ENCODE peak calls at places on chromosomes 7 and 10, in seven cellular contexts. One of them, this sample, is unnamed. For H3K4me1, the result is how much of the 10 kb centered on the place peaks cover.

GRCh38 chr10:66349726-66350125 is 576.1 kb upstream of the LRRTM3 start:
- DNase-seq in K562: no peak
- DNase-seq in vagina: no peak
- DNase-seq in endothelial cell of umbilical vein: no peak
- DNase-seq in HepG2: no peak
- DNase-seq in GM23338: no peak
- DNase-seq in stomach: no peak
- DNase-seq in this sample: no peak

GRCh38 chr10:19408924-19409323 is 360.3 kb downstream of the MALRD1 start:
- DNase-seq in K562: no peak
- DNase-seq in vagina: no peak
- DNase-seq in endothelial cell of umbilical vein: no peak
- DNase-seq in HepG2: no peak
- DNase-seq in GM23338: no peak
- DNase-seq in stomach: no peak
- DNase-seq in this sample: no peak

GRCh38 chr7:102198557-102198956 is 88.1 kb upstream of the SH2B2 start:
- DNase-seq in K562: no peak
- DNase-seq in vagina: no peak
- DNase-seq in endothelial cell of umbilical vein: no peak
- DNase-seq in HepG2: no peak
- DNase-seq in GM23338: no peak
- DNase-seq in stomach: no peak
- DNase-seq in this sample: no peak

GRCh38 chr7:20574784-20575757 is 40.4 kb upstream of the ABCB5 start:
- DNase-seq in K562: no peak
- DNase-seq in vagina: no peak
- DNase-seq in endothelial cell of umbilical vein: no peak
- DNase-seq in HepG2: no peak
- DNase-seq in GM23338: no peak
- DNase-seq in stomach: no peak
- DNase-seq in this sample: no peak

GRCh38 chr7:2019693-2020511 is 212.8 kb downstream of the MAD1L1 start:
- DNase-seq in K562: peak
- DNase-seq in vagina: no peak
- DNase-seq in endothelial cell of umbilical vein: peak
- DNase-seq in HepG2: no peak
- DNase-seq in GM23338: no peak
- DNase-seq in stomach: no peak
- DNase-seq in this sample: peak

GRCh38 chr7:121337398-121337797 is 8.6 kb downstream of the WNT16 start:
- DNase-seq in K562: no peak
- DNase-seq in vagina: no peak
- DNase-seq in endothelial cell of umbilical vein: no peak
- DNase-seq in HepG2: no peak
- DNase-seq in GM23338: no peak
- DNase-seq in stomach: no peak
- DNase-seq in this sample: no peak

GRCh38 chr7:28005075-28005847 is 175.3 kb downstream of the JAZF1 start:
- DNase-seq in K562: no peak
- DNase-seq in vagina: no peak
- DNase-seq in endothelial cell of umbilical vein: no peak
- DNase-seq in HepG2: no peak
- DNase-seq in GM23338: no peak
- DNase-seq in stomach: no peak
- DNase-seq in this sample: no peak

GRCh38 chr10:93462881-93463280 is 19.3 kb downstream of the MYOF start:
- DNase-seq in K562: no peak
- DNase-seq in vagina: no peak
- DNase-seq in endothelial cell of umbilical vein: peak
- DNase-seq in HepG2: no peak
- DNase-seq in GM23338: no peak
- DNase-seq in stomach: no peak
- DNase-seq in this sample: no peak

GRCh38 chr10:103795634-103796265 is 59.6 kb downstream of the SH3PXD2A start:
- DNase-seq in K562: no peak
- DNase-seq in vagina: no peak
- DNase-seq in endothelial cell of umbilical vein: no peak
- DNase-seq in HepG2: no peak
- DNase-seq in GM23338: no peak
- DNase-seq in stomach: no peak
- DNase-seq in this sample: no peak
- TF ChIP-seq POLR2AphosphoS5 in K562: no peak
- TF ChIP-seq POLR2AphosphoS5 in vagina: no peak
- TF ChIP-seq POLR2AphosphoS5 in endothelial cell of umbilical vein: no peak
- TF ChIP-seq POLR2AphosphoS5 in HepG2: no peak
- TF ChIP-seq POLR2AphosphoS5 in GM23338: no peak
- TF ChIP-seq POLR2AphosphoS5 in stomach: no peak
- TF ChIP-seq POLR2AphosphoS5 in this sample: no peak

GRCh38 chr10:32951111-32951510 is 6.9 kb downstream of the ITGB1 start:
- DNase-seq in K562: peak
- DNase-seq in vagina: no peak
- DNase-seq in endothelial cell of umbilical vein: no peak
- DNase-seq in HepG2: no peak
- DNase-seq in GM23338: no peak
- DNase-seq in stomach: no peak
- DNase-seq in this sample: no peak
- H3K4me1 ChIP-seq in K562: half or more
- H3K4me1 ChIP-seq in vagina: half or more
- H3K4me1 ChIP-seq in endothelial cell of umbilical vein: half or more
- H3K4me1 ChIP-seq in HepG2: half or more
- H3K4me1 ChIP-seq in GM23338: half or more
- H3K4me1 ChIP-seq in stomach: under half
- H3K4me1 ChIP-seq in this sample: under half

GRCh38 chr7:137953692-137954470 is 48.0 kb downstream of the CREB3L2 start:
- DNase-seq in K562: peak
- DNase-seq in vagina: no peak
- DNase-seq in endothelial cell of umbilical vein: peak
- DNase-seq in HepG2: no peak
- DNase-seq in GM23338: peak
- DNase-seq in stomach: no peak
- DNase-seq in this sample: no peak
- TF ChIP-seq POLR2AphosphoS5 in K562: peak
- TF ChIP-seq POLR2AphosphoS5 in vagina: no peak
- TF ChIP-seq POLR2AphosphoS5 in endothelial cell of umbilical vein: no peak
- TF ChIP-seq POLR2AphosphoS5 in HepG2: no peak
- TF ChIP-seq POLR2AphosphoS5 in GM23338: no peak
- TF ChIP-seq POLR2AphosphoS5 in stomach: peak
- TF ChIP-seq POLR2AphosphoS5 in this sample: no peak

DNA sequence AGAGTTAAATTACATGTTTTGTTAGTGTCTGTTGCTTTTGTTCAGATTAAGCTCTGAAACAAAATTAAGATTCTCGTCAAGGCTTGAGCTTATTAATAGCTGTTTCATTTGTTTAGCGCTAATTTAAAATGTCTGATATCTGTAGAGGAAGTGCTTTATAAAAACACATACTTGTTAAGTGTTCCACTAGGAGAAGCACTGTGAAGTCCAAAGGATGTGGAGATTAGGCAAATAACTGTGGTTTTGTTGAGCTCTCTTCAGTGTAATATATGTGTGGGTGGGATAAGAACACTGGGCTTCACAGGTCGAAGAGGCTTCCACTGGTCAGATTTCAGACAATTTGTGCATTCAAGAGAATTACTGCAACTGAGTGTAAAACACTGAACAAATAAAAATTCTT is 242.0 kb downstream of the AUTS2 start:
- DNase-seq in K562: no peak
- DNase-seq in vagina: no peak
- DNase-seq in endothelial cell of umbilical vein: no peak
- DNase-seq in HepG2: no peak
- DNase-seq in GM23338: no peak
- DNase-seq in stomach: no peak
- DNase-seq in this sample: no peak
- H3K4me1 ChIP-seq in K562: under half
- H3K4me1 ChIP-seq in vagina: under half
- H3K4me1 ChIP-seq in endothelial cell of umbilical vein: under half
- H3K4me1 ChIP-seq in HepG2: under half
- H3K4me1 ChIP-seq in GM23338: half or more
- H3K4me1 ChIP-seq in stomach: under half
- H3K4me1 ChIP-seq in this sample: under half

GRCh38 chr7:159227433-159227832 is 82.8 kb upstream of the VIPR2 start:
- DNase-seq in K562: no peak
- DNase-seq in vagina: no peak
- DNase-seq in endothelial cell of umbilical vein: no peak
- DNase-seq in HepG2: no peak
- DNase-seq in GM23338: no peak
- DNase-seq in stomach: no peak
- DNase-seq in this sample: no peak
- TF ChIP-seq POLR2AphosphoS5 in K562: no peak
- TF ChIP-seq POLR2AphosphoS5 in vagina: no peak
- TF ChIP-seq POLR2AphosphoS5 in endothelial cell of umbilical vein: no peak
- TF ChIP-seq POLR2AphosphoS5 in HepG2: no peak
- TF ChIP-seq POLR2AphosphoS5 in GM23338: no peak
- TF ChIP-seq POLR2AphosphoS5 in stomach: no peak
- TF ChIP-seq POLR2AphosphoS5 in this sample: no peak

DNA sequence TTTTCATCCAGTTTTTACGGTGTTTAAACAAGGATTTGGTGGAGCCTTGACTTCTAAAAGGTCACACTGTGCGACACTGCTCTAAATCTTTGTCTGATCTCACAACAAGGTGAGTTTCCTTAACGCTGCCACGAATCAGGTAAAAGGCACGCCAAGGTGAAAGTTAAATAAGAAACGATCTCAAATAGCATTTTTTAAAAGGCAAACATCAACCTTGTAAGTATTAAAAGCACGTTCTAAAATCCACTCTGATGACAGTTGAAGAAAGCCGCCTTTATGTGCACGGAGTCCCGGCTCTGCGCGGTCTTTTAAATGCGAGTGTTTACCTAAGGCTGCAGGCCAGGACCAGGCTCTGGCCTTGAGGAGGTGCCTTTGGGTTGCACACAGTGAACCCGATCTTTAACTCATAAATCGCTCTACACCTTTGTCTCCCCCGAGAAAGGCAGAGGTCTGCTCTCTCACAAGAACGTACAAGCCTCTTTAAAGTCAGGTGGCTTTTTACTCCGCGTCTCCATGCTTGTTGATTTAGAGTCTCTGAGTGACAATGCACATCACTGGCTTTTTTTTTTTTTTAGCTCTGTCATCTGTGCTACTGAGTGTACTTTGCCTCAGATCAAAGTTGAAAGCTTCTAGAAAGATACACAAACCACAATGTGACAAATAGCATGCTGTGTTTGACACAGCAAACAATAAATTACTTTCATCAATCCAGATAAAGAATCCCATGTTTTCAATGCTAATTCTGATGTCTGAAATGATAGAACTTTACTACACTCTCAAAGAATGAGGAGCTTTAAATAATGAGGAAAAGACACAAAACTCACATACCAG is 25.9 kb upstream of the RNF32 start:
- DNase-seq in K562: peak
- DNase-seq in vagina: no peak
- DNase-seq in endothelial cell of umbilical vein: no peak
- DNase-seq in HepG2: peak
- DNase-seq in GM23338: no peak
- DNase-seq in stomach: peak
- DNase-seq in this sample: no peak
- H3K4me1 ChIP-seq in K562: under half
- H3K4me1 ChIP-seq in vagina: under half
- H3K4me1 ChIP-seq in endothelial cell of umbilical vein: under half
- H3K4me1 ChIP-seq in HepG2: half or more
- H3K4me1 ChIP-seq in GM23338: under half
- H3K4me1 ChIP-seq in stomach: under half
- H3K4me1 ChIP-seq in this sample: under half

GRCh38 chr7:55189447-55189760 is 170.6 kb downstream of the EGFR start:
- DNase-seq in K562: no peak
- DNase-seq in vagina: no peak
- DNase-seq in endothelial cell of umbilical vein: no peak
- DNase-seq in HepG2: no peak
- DNase-seq in GM23338: peak
- DNase-seq in stomach: no peak
- DNase-seq in this sample: no peak
- TF ChIP-seq POLR2AphosphoS5 in K562: no peak
- TF ChIP-seq POLR2AphosphoS5 in vagina: no peak
- TF ChIP-seq POLR2AphosphoS5 in endothelial cell of umbilical vein: no peak
- TF ChIP-seq POLR2AphosphoS5 in HepG2: no peak
- TF ChIP-seq POLR2AphosphoS5 in GM23338: no peak
- TF ChIP-seq POLR2AphosphoS5 in stomach: no peak
- TF ChIP-seq POLR2AphosphoS5 in this sample: no peak

GRCh38 chr7:24368161-24368560 is 84.2 kb downstream of the NPY start:
- DNase-seq in K562: no peak
- DNase-seq in vagina: no peak
- DNase-seq in endothelial cell of umbilical vein: no peak
- DNase-seq in HepG2: no peak
- DNase-seq in GM23338: no peak
- DNase-seq in stomach: no peak
- DNase-seq in this sample: no peak
- H3K4me1 ChIP-seq in K562: under half
- H3K4me1 ChIP-seq in vagina: under half
- H3K4me1 ChIP-seq in endothelial cell of umbilical vein: under half
- H3K4me1 ChIP-seq in HepG2: under half
- H3K4me1 ChIP-seq in GM23338: under half
- H3K4me1 ChIP-seq in stomach: under half
- H3K4me1 ChIP-seq in this sample: under half

GRCh38 chr7:131500357-131500756 is 56.1 kb downstream of the PODXL start:
- DNase-seq in K562: no peak
- DNase-seq in vagina: no peak
- DNase-seq in endothelial cell of umbilical vein: no peak
- DNase-seq in HepG2: no peak
- DNase-seq in GM23338: no peak
- DNase-seq in stomach: no peak
- DNase-seq in this sample: no peak

GRCh38 chr7:131495679-131496498 is 60.5 kb downstream of the PODXL start:
- DNase-seq in K562: no peak
- DNase-seq in vagina: no peak
- DNase-seq in endothelial cell of umbilical vein: no peak
- DNase-seq in HepG2: no peak
- DNase-seq in GM23338: no peak
- DNase-seq in stomach: no peak
- DNase-seq in this sample: no peak

GRCh38 chr7:131497454-131497853 is 59.0 kb downstream of the PODXL start:
- DNase-seq in K562: no peak
- DNase-seq in vagina: no peak
- DNase-seq in endothelial cell of umbilical vein: no peak
- DNase-seq in HepG2: no peak
- DNase-seq in GM23338: no peak
- DNase-seq in stomach: no peak
- DNase-seq in this sample: no peak

GRCh38 chr7:131499801-131500200 is 56.6 kb downstream of the PODXL start:
- DNase-seq in K562: no peak
- DNase-seq in vagina: no peak
- DNase-seq in endothelial cell of umbilical vein: no peak
- DNase-seq in HepG2: no peak
- DNase-seq in GM23338: no peak
- DNase-seq in stomach: no peak
- DNase-seq in this sample: no peak

DNA sequence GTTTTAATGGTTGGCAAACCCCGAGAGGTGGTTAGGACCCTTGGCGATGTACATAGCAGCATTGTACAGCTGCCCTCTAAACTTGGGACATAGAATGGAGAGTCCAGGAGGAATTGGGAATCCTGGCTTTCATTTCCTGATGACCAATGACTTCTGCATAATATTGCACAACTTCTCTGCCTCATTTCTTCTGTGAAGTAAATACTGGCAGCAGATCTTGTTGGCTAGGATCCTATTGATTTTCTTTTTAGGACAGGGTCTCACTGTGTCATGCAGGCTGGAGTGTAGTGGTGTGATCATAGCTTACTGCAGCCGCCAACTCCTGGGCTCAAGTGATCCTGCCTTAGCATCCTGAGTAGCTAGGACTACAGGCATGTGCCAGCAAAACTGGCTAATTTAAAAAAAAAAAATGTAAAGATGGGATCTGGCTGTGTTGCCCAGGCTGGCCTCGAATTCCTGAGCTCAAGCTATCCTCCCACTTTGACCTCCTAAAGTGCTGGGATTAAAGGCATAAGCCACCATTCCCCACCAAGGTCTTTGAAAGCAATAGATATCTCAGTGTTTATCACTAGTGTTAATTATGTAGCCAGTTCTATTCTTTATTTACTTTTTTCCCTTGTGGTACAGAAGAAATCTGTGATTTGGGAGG is 58.1 kb downstream of the PODXL start:
- DNase-seq in K562: no peak
- DNase-seq in vagina: no peak
- DNase-seq in endothelial cell of umbilical vein: no peak
- DNase-seq in HepG2: no peak
- DNase-seq in GM23338: no peak
- DNase-seq in stomach: no peak
- DNase-seq in this sample: no peak
- TF ChIP-seq POLR2AphosphoS5 in K562: no peak
- TF ChIP-seq POLR2AphosphoS5 in vagina: no peak
- TF ChIP-seq POLR2AphosphoS5 in endothelial cell of umbilical vein: peak
- TF ChIP-seq POLR2AphosphoS5 in HepG2: no peak
- TF ChIP-seq POLR2AphosphoS5 in GM23338: peak
- TF ChIP-seq POLR2AphosphoS5 in stomach: peak
- TF ChIP-seq POLR2AphosphoS5 in this sample: no peak